ENCODE peak calls at places on chromosomes 12 and 14, in eight cellular contexts. L is transverse colon, Z is HepG2, C is stomach, Q is H1, P is suprapubic skin, W is SK-N-SH, B is endothelial cell of umbilical vein. J is an unnamed sample.
A peak's percentile ranks its signal among the peaks of the same experiment; 100 is the strongest.

GRCh38 chr12:107109726-107110518 is 16.6 kb upstream of the CRY1 start:
- DNase-seq in Z (no peak), Q (no peak), C (no peak), W (no peak), P (no peak), B (no peak), L (no peak), J (no peak)

GRCh38 chr12:104793280-104793679 is 164.8 kb downstream of the SLC41A2 start:
- DNase-seq in C (no peak), Z (no peak), Q (no peak), P (no peak), B (no peak), L (no peak), W (no peak), J (no peak)

GRCh38 chr14:80726211-80726610 is 215.3 kb downstream of the CEP128 start:
- DNase-seq in W (no peak), Z (no peak), Q (no peak), P (no peak), B (no peak), L (no peak), C (no peak), J (no peak)

GRCh38 chr12:53214221-53214620 is 7.2 kb upstream of the ITGB7 start:
- DNase-seq in Q (no peak), W (no peak), B (no peak), L (no peak), P (no peak), C (no peak), Z (no peak), J (no peak)

GRCh38 chr14:38078393-38078792 is 129.3 kb upstream of the SSTR1 start:
- DNase-seq in Z (no peak), Q (no peak), C (peak; percentile 30), B (no peak), W (no peak), P (no peak), L (peak; percentile 12), J (peak; percentile 67)

GRCh38 chr12:51320695-51321320 is 3.2 kb downstream of the BIN2 start:
- DNase-seq in L (peak; percentile 46), P (no peak), W (peak; percentile 56), Q (no peak), Z (no peak), C (no peak), B (no peak), J (no peak)

GRCh38 chr14:65421201-65421981 is 8.9 kb downstream of the FUT8 start:
- DNase-seq in B (no peak), P (no peak), Z (no peak), Q (no peak), C (no peak), L (no peak), W (no peak), J (no peak)

GRCh38 chr12:123782997-123783792 is 21.1 kb downstream of the DNAH10 start:
- DNase-seq in B (peak; percentile 38), P (no peak), L (no peak), Z (no peak), Q (no peak), C (no peak), W (no peak), J (no peak)

GRCh38 chr12:1812650-1813302 is 7.6 kb upstream of the LRTM2 start:
- DNase-seq in P (no peak), B (peak; percentile 33), W (no peak), Q (no peak), Z (peak; percentile 79), C (peak; percentile 39), L (no peak), J (peak; percentile 74)

GRCh38 chr12:132147423-132148367 is 3.4 kb downstream of the NOC4L start:
- DNase-seq in L (no peak), Q (no peak), W (peak; percentile 13), Z (no peak), P (peak; percentile 77), C (no peak), B (no peak), J (peak; percentile 77)

GRCh38 chr12:79547735-79548347 is 142.9 kb downstream of the PAWR start:
- DNase-seq in P (no peak), C (no peak), W (peak; percentile 56), Z (peak; percentile 91), L (peak; percentile 43), B (peak; percentile 95), Q (peak; percentile 46), J (no peak)

GRCh38 chr14:76773188-76773885 is 12.1 kb downstream of the VASH1 start:
- DNase-seq in Z (peak; percentile 41), L (peak; percentile 49), B (peak; percentile 89), C (no peak), W (peak; percentile 69), Q (no peak), P (peak; percentile 74), J (no peak)

GRCh38 chr12:2324375-2324774 is 271.6 kb downstream of the CACNA1C start:
- DNase-seq in C (peak; percentile 46), Q (no peak), P (peak; percentile 60), B (peak; percentile 89), W (no peak), L (peak; percentile 65), Z (no peak), J (no peak)

GRCh38 chr14:67736771-67737170 is 35.1 kb downstream of the RDH12 start:
- DNase-seq in P (no peak), L (no peak), C (peak; percentile 63), W (no peak), Z (no peak), B (no peak), Q (no peak), J (no peak)

GRCh38 chr12:75389061-75389460 is 1.8 kb upstream of the GLIPR1L2 start:
- DNase-seq in P (no peak), Z (no peak), Q (no peak), L (no peak), C (no peak), W (peak; percentile 21), B (peak; percentile 29), J (no peak)

GRCh38 chr14:96100171-96101064 is 61.3 kb downstream of the C14orf132 start:
- DNase-seq in C (peak; percentile 77), Z (peak; percentile 60), B (peak; percentile 64), P (peak; percentile 91), L (peak; percentile 84), Q (peak; percentile 66), W (peak; percentile 81), J (peak; percentile 26)

GRCh38 chr14:54487771-54488170 is 1.0 kb downstream of the GMFB start:
- DNase-seq in C (no peak), W (peak; percentile 63), Q (no peak), P (no peak), B (peak; percentile 59), Z (no peak), L (no peak), J (no peak)

GRCh38 chr12:71045781-71046180 is 112.0 kb downstream of the TSPAN8 start:
- DNase-seq in W (no peak), P (no peak), Q (no peak), L (no peak), Z (no peak), C (no peak), B (peak; percentile 28), J (no peak)

GRCh38 chr12:110179291-110179690 is 55.1 kb downstream of the IFT81 start:
- DNase-seq in C (no peak), P (no peak), L (no peak), W (no peak), B (no peak), Z (no peak), Q (no peak), J (no peak)

GRCh38 chr12:15477761-15478160 is 155.5 kb downstream of the PTPRO start:
- DNase-seq in Q (no peak), Z (no peak), B (no peak), P (no peak), L (no peak), W (no peak), C (no peak), J (no peak)

GRCh38 chr12:119115296-119115905 is 63.3 kb upstream of the HSPB8 start:
- DNase-seq in Z (peak; percentile 38), L (peak; percentile 17), P (no peak), B (peak; percentile 43), Q (no peak), W (peak; percentile 75), C (no peak), J (no peak)

GRCh38 chr12:24902521-24903304 is 46.2 kb downstream of the BCAT1 start:
- DNase-seq in C (no peak), W (no peak), P (no peak), L (no peak), Z (no peak), Q (no peak), B (no peak), J (peak; percentile 90)
- TF ChIP-seq POLR2AphosphoS5 in C (no peak), W (no peak), P (no peak), L (no peak), Z (no peak), Q (peak; percentile 75), B (peak; percentile 25), J (no peak)

DNA sequence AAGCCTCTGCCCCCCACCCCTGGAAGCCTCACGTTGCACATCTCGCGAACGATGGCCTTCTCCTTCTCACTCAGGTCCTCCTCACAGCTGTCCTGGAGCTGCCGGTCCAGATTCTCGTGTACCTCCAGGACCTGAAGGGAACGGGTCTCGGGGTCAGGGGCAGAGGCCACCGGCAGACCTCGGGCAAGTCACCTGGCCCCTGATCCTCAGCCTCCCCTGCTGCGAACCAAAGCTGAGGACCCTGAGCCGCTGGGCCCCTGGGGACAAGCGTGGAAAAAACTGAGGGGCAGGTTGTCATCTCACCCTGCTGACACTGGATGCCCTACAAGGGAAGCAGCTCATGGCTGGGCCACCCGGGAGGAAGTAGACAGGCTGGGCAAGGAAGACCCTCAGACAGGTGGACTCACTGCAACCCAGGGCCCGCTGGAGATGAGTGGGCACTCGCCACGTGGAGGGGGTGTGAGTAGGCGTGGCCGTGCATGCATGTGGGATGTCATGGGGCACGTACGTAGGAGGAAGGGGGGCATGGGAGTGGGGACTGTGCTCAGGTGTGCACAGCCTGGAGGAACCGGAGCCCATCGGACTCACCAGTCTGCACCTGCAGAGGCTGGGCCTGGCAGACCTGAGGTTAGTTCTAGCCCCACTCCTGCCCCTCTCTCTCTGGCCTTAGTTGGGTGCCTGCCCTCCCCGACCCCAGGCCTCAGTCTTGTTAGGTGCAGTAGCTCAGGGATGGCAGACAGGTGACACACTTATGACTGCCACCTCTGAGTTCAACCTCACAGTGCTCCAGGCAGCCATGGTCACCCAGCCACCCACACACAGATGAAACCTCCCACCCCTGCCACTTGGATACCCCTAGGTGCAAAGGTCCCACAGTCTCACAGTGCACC is 35.2 kb downstream of the CCNK start:
- DNase-seq in Z (no peak), W (peak; percentile 19), L (no peak), Q (no peak), B (no peak), C (no peak), P (peak; percentile 70), J (peak; percentile 63)
- TF ChIP-seq POLR2AphosphoS5 in Z (no peak), W (no peak), L (no peak), Q (no peak), B (no peak), C (no peak), P (no peak), J (no peak)

GRCh38 chr12:115160290-115161108 is 476.5 kb upstream of the TBX3 start:
- DNase-seq in L (no peak), Z (no peak), B (no peak), Q (no peak), P (no peak), W (no peak), C (no peak), J (no peak)
- TF ChIP-seq POLR2AphosphoS5 in L (no peak), Z (no peak), B (no peak), Q (no peak), P (no peak), W (no peak), C (no peak), J (no peak)

DNA sequence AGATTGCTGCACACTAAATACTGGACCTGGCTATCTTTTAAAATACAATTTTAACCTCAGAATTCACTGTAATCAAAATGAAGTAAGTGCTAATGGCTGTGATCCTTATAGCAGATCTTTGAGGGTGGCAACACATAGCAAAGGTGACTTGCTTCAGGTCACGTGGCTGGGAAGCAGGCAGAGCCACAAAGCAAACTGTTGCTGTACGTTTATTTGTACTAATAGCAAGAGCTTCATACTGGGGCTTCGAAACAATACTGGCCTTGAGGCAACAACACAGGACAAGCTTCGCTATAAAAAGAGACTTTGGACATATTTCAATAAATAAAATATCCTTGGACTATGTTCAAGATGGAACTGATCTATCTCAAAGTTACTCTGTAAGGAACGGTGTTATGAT is 44.5 kb downstream of the MSRB3 start:
- DNase-seq in P (no peak), B (no peak), W (no peak), Q (no peak), Z (peak; percentile 36), L (no peak), C (no peak), J (no peak)
- TF ChIP-seq POLR2AphosphoS5 in P (no peak), B (no peak), W (no peak), Q (no peak), Z (no peak), L (no peak), C (no peak), J (no peak)